ENCODE peak calls at places on chromosome 6, in ten cellular contexts. G is upper lobe of right lung, I is HepG2, B is testis, E is left lung, Z is colonic mucosa, V is heart left ventricle, O is lower lobe of right lung, L is keratinocyte, X is pancreas. A is an unnamed sample.
A peak's percentile ranks its signal among the peaks of the same experiment; 100 is the strongest.

GRCh38 chr6:10875026-10875425 is 6.8 kb downstream of the GCM2 start:
- DNase-seq in B (no peak), X (no peak), V (no peak), E (no peak), Z (no peak), O (no peak), I (no peak), L (no peak), G (no peak), A (no peak)

GRCh38 chr6:143200035-143200770 is 139.5 kb downstream of the AIG1 start:
- DNase-seq in Z (no peak), V (no peak), X (no peak), O (no peak), I (no peak), G (no peak), E (no peak), L (no peak), B (no peak), A (no peak)

GRCh38 chr6:36625161-36625919 is 31.2 kb downstream of the SRSF3 start:
- DNase-seq in G (peak; percentile 0), L (no peak), B (peak; percentile 50), Z (peak; percentile 29), V (no peak), X (no peak), I (no peak), E (no peak), O (no peak), A (peak; percentile 64)

GRCh38 chr6:13724174-13724573 is 12.5 kb upstream of the RANBP9 start:
- DNase-seq in L (peak; percentile 98), Z (no peak), O (no peak), V (no peak), X (no peak), B (no peak), I (no peak), G (no peak), E (no peak), A (no peak)

GRCh38 chr6:148667395-148667794 is 79.4 kb upstream of the UST start:
- DNase-seq in O (no peak), E (no peak), V (no peak), L (no peak), B (no peak), G (no peak), X (no peak), Z (no peak), I (no peak), A (no peak)

GRCh38 chr6:17725083-17725482 is 18.4 kb upstream of the NUP153 start:
- DNase-seq in I (peak; percentile 82), E (no peak), G (no peak), B (peak; percentile 77), Z (peak; percentile 32), O (no peak), V (peak; percentile 71), L (no peak), X (no peak), A (peak; percentile 71)

GRCh38 chr6:113776998-113777397 is 80.1 kb upstream of the MARCKS start:
- DNase-seq in V (no peak), X (no peak), L (no peak), E (no peak), G (no peak), I (no peak), O (no peak), Z (no peak), B (no peak), A (no peak)

GRCh38 chr6:6612308-6612707 is 23.8 kb downstream of the LY86 start:
- DNase-seq in L (no peak), O (no peak), E (no peak), X (no peak), V (no peak), Z (no peak), G (no peak), B (peak; percentile 74), I (no peak), A (no peak)

GRCh38 chr6:44457606-44458005 is 70.1 kb downstream of the CDC5L start:
- DNase-seq in L (no peak), Z (no peak), V (no peak), E (no peak), G (no peak), B (no peak), X (no peak), I (no peak), O (no peak), A (no peak)

GRCh38 chr6:75397806-75398465 is 95.7 kb downstream of the FILIP1 start:
- DNase-seq in O (no peak), I (peak; percentile 26), X (no peak), V (no peak), Z (no peak), G (no peak), B (no peak), E (no peak), L (no peak), A (no peak)

GRCh38 chr6:127550403-127550802 is 26.6 kb upstream of the C6orf58 start:
- DNase-seq in Z (no peak), E (no peak), X (no peak), V (no peak), I (no peak), O (no peak), L (no peak), B (no peak), G (no peak), A (no peak)

DNA sequence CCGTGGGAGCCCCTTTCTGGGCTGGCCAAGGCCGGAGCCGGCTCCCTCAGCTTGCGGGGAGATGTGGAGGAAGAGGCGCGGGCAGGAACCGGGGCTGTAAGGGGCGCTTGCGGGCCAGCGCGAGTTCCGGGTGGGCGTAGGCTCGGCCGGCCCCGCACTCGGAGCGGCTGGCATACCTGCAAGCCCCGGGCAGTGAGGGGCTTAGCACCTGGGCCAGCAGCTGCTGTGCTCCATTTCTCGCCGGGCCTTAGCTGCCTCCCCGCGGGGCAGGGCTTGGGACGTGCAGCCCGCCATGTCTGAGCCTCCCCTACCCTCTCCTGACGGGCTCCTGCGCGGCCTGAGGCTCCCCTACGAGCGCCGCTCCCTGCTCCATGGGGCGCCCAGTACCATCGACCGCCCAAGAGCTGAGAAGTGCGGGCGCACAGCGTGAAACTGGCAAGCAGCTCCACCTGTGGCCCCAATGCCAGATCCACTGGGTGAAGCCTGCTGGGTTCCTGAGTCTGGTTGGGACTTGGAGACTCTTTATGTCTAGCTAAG is 82.8 kb upstream of the E2F3 start:
- DNase-seq in I (no peak), X (no peak), L (no peak), G (no peak), Z (no peak), O (no peak), E (no peak), B (peak; percentile 57), V (no peak), A (no peak)
- H3K4me1 ChIP-seq in I (no peaks in the 10 kb centered on the region), X (no peaks in the 10 kb centered on the region), L (no peaks in the 10 kb centered on the region), G (no peaks in the 10 kb centered on the region), Z (no peaks in the 10 kb centered on the region), O (no peaks in the 10 kb centered on the region), E (no peaks in the 10 kb centered on the region), B (no peaks in the 10 kb centered on the region), V (no peaks in the 10 kb centered on the region), A (no peaks in the 10 kb centered on the region)

DNA sequence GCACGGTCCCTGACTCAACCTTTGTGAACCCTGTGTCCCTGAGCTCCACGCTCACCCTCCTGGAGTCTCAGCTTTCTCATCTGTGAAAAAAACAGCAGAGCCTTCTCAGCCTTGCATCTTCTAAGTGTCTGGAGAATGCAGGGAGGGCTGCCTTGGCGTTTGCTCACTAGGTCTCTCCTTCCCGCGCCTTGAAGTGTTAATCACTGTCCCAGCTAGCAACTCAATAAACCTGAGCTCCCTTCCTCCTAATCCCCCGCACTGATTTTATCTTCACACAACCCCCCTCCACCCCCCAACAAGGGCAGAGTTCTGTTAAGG is 34.9 kb upstream of the FOXC1 start:
- DNase-seq in I (no peak), O (no peak), B (no peak), E (no peak), V (no peak), Z (no peak), G (no peak), X (no peak), L (no peak), A (no peak)
- H3K27ac ChIP-seq in I (no peak overlapping the region), O (peak overlapping the region; percentile 62), B (peak overlapping the region; percentile 75), E (no peak overlapping the region), V (no peak overlapping the region), Z (no peak overlapping the region), G (peak overlapping the region; percentile 6), X (no peak overlapping the region), L (no peak overlapping the region), A (peak overlapping the region; percentile 64)

GRCh38 chr6:164107297-164107995 is 692.9 kb downstream of the QKI start:
- DNase-seq in I (no peak), G (no peak), E (no peak), V (peak; percentile 67), B (no peak), Z (no peak), X (no peak), O (no peak), L (no peak), A (no peak)

GRCh38 chr6:164109770-164110140 is 695.2 kb downstream of the QKI start:
- DNase-seq in G (no peak), I (no peak), L (no peak), X (no peak), B (peak; percentile 47), O (peak; percentile 60), V (peak; percentile 62), Z (no peak), E (no peak), A (no peak)

GRCh38 chr6:164108092-164108491 is 693.6 kb downstream of the QKI start:
- DNase-seq in V (peak; percentile 34), Z (no peak), L (no peak), O (no peak), B (no peak), E (no peak), X (no peak), I (no peak), G (no peak), A (no peak)

GRCh38 chr6:164106345-164106769 is 691.8 kb downstream of the QKI start:
- DNase-seq in O (no peak), L (no peak), V (peak; percentile 76), E (no peak), X (no peak), Z (no peak), G (no peak), B (peak; percentile 65), I (peak; percentile 16), A (no peak)

GRCh38 chr6:164108869-164109769 is 694.6 kb downstream of the QKI start:
- DNase-seq in L (no peak), Z (no peak), O (peak; percentile 72), I (no peak), X (no peak), E (no peak), B (no peak), G (peak; percentile 70), V (peak; percentile 89), A (peak; percentile 78)
- TF ChIP-seq CTCF in L (no peak), Z (no peak), O (no peak), I (no peak), X (no peak), E (no peak), B (no peak), G (no peak), V (no peak), A (no peak)

GRCh38 chr6:2149370-2150006 is 95.9 kb downstream of the GMDS start:
- DNase-seq in O (no peak), X (no peak), B (no peak), V (no peak), G (no peak), L (no peak), I (no peak), E (no peak), Z (no peak), A (no peak)

GRCh38 chr6:2157441-2158127 is 87.8 kb downstream of the GMDS start:
- DNase-seq in G (no peak), L (no peak), V (no peak), E (no peak), X (no peak), B (no peak), I (peak; percentile 23), Z (no peak), O (no peak), A (no peak)

GRCh38 chr6:2158596-2159271 is 86.7 kb downstream of the GMDS start:
- DNase-seq in I (no peak), O (no peak), V (no peak), X (no peak), E (no peak), Z (no peak), B (peak; percentile 30), L (peak; percentile 13), G (no peak), A (no peak)

GRCh38 chr6:2155206-2155605 is 90.2 kb downstream of the GMDS start:
- DNase-seq in V (no peak), I (no peak), X (no peak), B (no peak), E (no peak), G (no peak), O (no peak), L (no peak), Z (no peak), A (no peak)
- H3K4me1 ChIP-seq in V (no peaks in the 10 kb centered on the region), I (no peaks in the 10 kb centered on the region), X (no peaks in the 10 kb centered on the region), B (no peaks in the 10 kb centered on the region), E (peaks cover 10% of the 10 kb centered on the region), G (peaks cover 11% of the 10 kb centered on the region), O (peaks cover 8% of the 10 kb centered on the region), L (peaks cover 10% of the 10 kb centered on the region), Z (no peaks in the 10 kb centered on the region), A (no peaks in the 10 kb centered on the region)

A was measured in sigmoid colon.